ENCODE peak calls at places on chromosomes 1 and 21, in five cellular contexts. G, D, C, Q and U are unnamed samples. For H3K36me3 and H3K27me3, the result is how much of the 10 kb centered on the place peaks cover.

GRCh38 chr1:224517171-224517570 is 82.6 kb upstream of the WDR26 start:
- DNase-seq in G (no peak), D (no peak), C (peak), Q (no peak), U (no peak)

GRCh38 chr1:62057230-62057629 is 137.4 kb upstream of the L1TD1 start:
- DNase-seq in G (peak), D (no peak), C (no peak), Q (no peak), U (no peak)

GRCh38 chr1:19315378-19316206 is 3.5 kb downstream of the SLC66A1 start:
- DNase-seq in G (no peak), D (peak), C (peak), Q (no peak), U (no peak)

GRCh38 chr1:176199707-176200106 is 7.4 kb downstream of the COP1 start:
- DNase-seq in G (no peak), D (no peak), C (no peak), Q (no peak), U (no peak)

GRCh38 chr1:174789399-174789798 is 210.3 kb upstream of the CACYBP start:
- DNase-seq in G (no peak), D (peak), C (peak), Q (no peak), U (no peak)

GRCh38 chr1:61081637-61082335 is 575 bp upstream of the NFIA start:
- DNase-seq in G (peak), D (peak), C (peak), Q (peak), U (peak)

GRCh38 chr1:90687747-90688146 is 29.4 kb downstream of the BARHL2 start:
- DNase-seq in G (no peak), D (no peak), C (no peak), Q (no peak), U (no peak)

GRCh38 chr1:101239095-101240040 is 2.5 kb downstream of the S1PR1 start:
- DNase-seq in G (no peak), D (no peak), C (no peak), Q (no peak), U (no peak)

GRCh38 chr1:20322825-20323612 is 32.3 kb downstream of the VWA5B1 start:
- DNase-seq in G (no peak), D (no peak), C (peak), Q (no peak), U (no peak)

GRCh38 chr1:156750932-156751723 is at the start of gene HDGF:
- DNase-seq in G (no peak), D (peak), C (no peak), Q (peak), U (peak)

GRCh38 chr1:50108497-50109073 is at the start of gene ELAVL4:
- DNase-seq in G (no peak), D (no peak), C (no peak), Q (peak), U (no peak)

GRCh38 chr1:31981976-31982375 is 31.7 kb upstream of the KHDRBS1 start:
- DNase-seq in G (no peak), D (no peak), C (no peak), Q (no peak), U (no peak)

GRCh38 chr1:246726255-246726679 is 2.1 kb downstream of the SCCPDH start:
- DNase-seq in G (no peak), D (no peak), C (no peak), Q (no peak), U (no peak)

GRCh38 chr21:46122758-46123683 is 25.1 kb downstream of the COL6A2 start:
- DNase-seq in G (no peak), D (no peak), C (no peak), Q (no peak), U (peak)

GRCh38 chr1:192607836-192608235 is 28.1 kb upstream of the RGS13 start:
- DNase-seq in G (no peak), D (no peak), C (no peak), Q (no peak), U (no peak)

GRCh38 chr1:2451744-2452582 is 24.1 kb upstream of the PLCH2 start:
- DNase-seq in G (no peak), D (peak), C (peak), Q (no peak), U (no peak)

GRCh38 chr1:9222846-9223625 is 11.5 kb upstream of the H6PD start:
- DNase-seq in G (no peak), D (no peak), C (no peak), Q (no peak), U (no peak)

GRCh38 chr1:178282949-178283367 is 189.1 kb downstream of the RASAL2 start:
- DNase-seq in G (no peak), D (peak), C (peak), Q (no peak), U (no peak)

GRCh38 chr1:107277022-107277421 is 136.2 kb downstream of the NTNG1 start:
- DNase-seq in G (peak), D (peak), C (peak), Q (peak), U (no peak)

GRCh38 chr1:7042322-7043231 is 257.3 kb downstream of the CAMTA1 start:
- DNase-seq in G (peak), D (peak), C (peak), Q (no peak), U (no peak)

GRCh38 chr1:235878082-235878781 is 11.5 kb upstream of the LYST start:
- DNase-seq in G (no peak), D (no peak), C (no peak), Q (no peak), U (no peak)

GRCh38 chr21:17492415-17493168 is 20.3 kb upstream of the CXADR start:
- DNase-seq in G (no peak), D (no peak), C (no peak), Q (no peak), U (no peak)

GRCh38 chr21:46054031-46054430 is 43.9 kb upstream of the COL6A2 start:
- DNase-seq in G (no peak), D (no peak), C (no peak), Q (no peak), U (peak)

GRCh38 chr1:60808676-60809075 is 273.7 kb upstream of the NFIA start:
- DNase-seq in G (no peak), D (no peak), C (no peak), Q (no peak), U (no peak)

GRCh38 chr1:69982992-69983391 is 222.4 kb downstream of the LRRC40 start:
- DNase-seq in G (no peak), D (peak), C (peak), Q (no peak), U (no peak)

GRCh38 chr1:21783679-21784603 is 992 bp upstream of the USP48 start:
- DNase-seq in G (peak), D (peak), C (peak), Q (peak), U (peak)
- H3K4me3 ChIP-seq in G (peak), D (peak), C (peak), Q (peak), U (peak)

GRCh38 chr21:33572350-33572749 is 16.1 kb downstream of the DONSON start:
- DNase-seq in G (no peak), D (no peak), C (no peak), Q (no peak), U (no peak)

GRCh38 chr21:33578959-33579542 is 9.4 kb downstream of the DONSON start:
- DNase-seq in G (no peak), D (no peak), C (peak), Q (no peak), U (no peak)

GRCh38 chr21:33578214-33578613 is 10.3 kb downstream of the DONSON start:
- DNase-seq in G (no peak), D (peak), C (peak), Q (no peak), U (no peak)
- H3K36me3 ChIP-seq in G (half or more), D (half or more), C (under half), Q (under half), U (under half)

DNA sequence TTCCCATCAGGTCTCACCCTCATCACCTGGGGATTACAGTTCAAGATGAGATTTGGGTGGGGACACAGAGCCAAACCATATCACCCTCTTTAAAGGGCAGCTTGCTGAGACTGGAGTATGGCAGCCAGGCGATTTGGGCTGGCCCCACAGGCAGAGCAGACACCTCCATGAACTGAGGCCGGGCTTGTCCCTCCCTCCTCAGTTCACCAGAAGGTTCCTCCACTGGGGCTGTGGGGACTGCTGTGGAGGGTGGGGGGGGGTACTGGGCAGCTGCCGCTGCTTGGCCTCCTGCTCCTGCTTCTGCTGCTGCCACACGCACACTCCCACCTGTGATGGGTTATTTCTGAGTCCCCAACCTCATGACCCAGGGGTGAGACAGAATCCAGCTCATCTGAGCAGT is 53.9 kb upstream of the PDE9A start:
- DNase-seq in G (no peak), D (no peak), C (no peak), Q (no peak), U (no peak)
- H3K27me3 ChIP-seq in G (under half), D (under half), C (under half), Q (under half), U (under half)

GRCh38 chr21:43193651-43194302 is 25.0 kb downstream of the CRYAA start:
- DNase-seq in G (no peak), D (peak), C (peak), Q (no peak), U (peak)
- H3K4me3 ChIP-seq in G (no peak), D (peak), C (no peak), Q (no peak), U (no peak)

DNA sequence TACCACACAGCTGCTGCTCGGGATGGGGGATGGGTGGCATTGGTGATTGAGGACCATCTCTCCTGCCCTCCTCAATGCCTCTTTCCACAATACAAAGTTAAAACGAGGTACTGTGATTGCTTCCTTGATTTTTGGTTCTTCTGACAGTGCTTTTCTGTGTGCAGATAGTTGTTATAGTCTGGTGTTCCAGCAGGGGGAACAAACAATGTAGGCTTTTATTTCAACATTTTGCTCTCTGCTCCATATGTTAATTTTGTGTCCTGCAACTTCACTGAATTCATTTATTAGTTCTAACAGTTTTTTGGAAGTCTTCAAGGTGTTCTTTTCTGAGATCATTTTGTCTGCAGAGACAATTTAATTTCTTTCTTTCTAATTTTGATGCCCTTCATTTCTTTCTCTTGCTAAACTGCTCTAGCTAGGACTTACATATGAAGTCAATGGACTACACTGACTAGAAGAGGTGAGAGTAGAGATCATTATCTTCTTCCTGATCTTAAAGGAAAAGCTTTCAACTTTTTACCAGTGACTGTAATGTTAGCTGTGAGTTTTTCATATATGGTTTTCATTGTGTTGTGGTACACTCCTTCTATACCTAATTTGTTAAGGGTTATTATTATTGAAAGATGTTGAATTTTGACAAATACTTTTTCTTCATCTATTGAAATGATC is 45.4 kb downstream of the TNFSF18 start:
- DNase-seq in G (no peak), D (no peak), C (no peak), Q (no peak), U (no peak)
- H3K36me3 ChIP-seq in G (under half), D (under half), C (under half), Q (under half), U (under half)

GRCh38 chr21:45016491-45017375 is 57.6 kb upstream of the ADARB1 start:
- DNase-seq in G (no peak), D (no peak), C (no peak), Q (no peak), U (peak)

GRCh38 chr21:45016031-45016430 is 58.3 kb upstream of the ADARB1 start:
- DNase-seq in G (no peak), D (no peak), C (no peak), Q (no peak), U (no peak)

GRCh38 chr21:45017376-45017960 is 56.9 kb upstream of the ADARB1 start:
- DNase-seq in G (no peak), D (no peak), C (peak), Q (no peak), U (peak)

GRCh38 chr21:45014747-45015468 is 59.5 kb upstream of the ADARB1 start:
- DNase-seq in G (no peak), D (no peak), C (no peak), Q (no peak), U (no peak)

GRCh38 chr21:45015469-45015860 is 58.9 kb upstream of the ADARB1 start:
- DNase-seq in G (no peak), D (no peak), C (no peak), Q (no peak), U (no peak)
- H3K27me3 ChIP-seq in G (under half), D (under half), C (under half), Q (under half), U (under half)